ENCODE peak calls at places on chromosomes 12 and 14, in six cellular contexts. U, G, P, F, E and N are unnamed samples.

GRCh38 chr12:879641-880040 is 69.9 kb downstream of the RAD52 start:
- DNase-seq in U (no peak), G (peak; percentile 10), P (no peak), F (no peak), E (no peak), N (peak; percentile 65)

GRCh38 chr12:33476058-33476457 is 36.4 kb upstream of the SYT10 start:
- DNase-seq in U (no peak), G (peak; percentile 15), P (no peak), F (no peak), E (no peak), N (no peak)

GRCh38 chr14:72013606-72014129 is 81.4 kb downstream of the RGS6 start:
- DNase-seq in U (no peak), G (no peak), P (no peak), F (no peak), E (no peak), N (no peak)

GRCh38 chr14:59161571-59162175 is 26.8 kb upstream of the DAAM1 start:
- DNase-seq in U (peak; percentile 67), G (peak; percentile 89), P (peak; percentile 48), F (peak; percentile 30), E (no peak), N (peak; percentile 85)

GRCh38 chr12:24931666-24932405 is 17.1 kb downstream of the BCAT1 start:
- DNase-seq in U (no peak), G (no peak), P (no peak), F (no peak), E (no peak), N (no peak)

GRCh38 chr14:100989924-100990323 is 86.4 kb upstream of the RTL1 start:
- DNase-seq in U (peak; percentile 33), G (peak; percentile 49), P (no peak), F (no peak), E (no peak), N (no peak)

GRCh38 chr14:61547186-61548121 is 147.9 kb upstream of the HIF1A start:
- DNase-seq in U (peak; percentile 74), G (peak; percentile 93), P (no peak), F (no peak), E (no peak), N (peak; percentile 90)

GRCh38 chr12:65720739-65721138 is 103.5 kb upstream of the HMGA2 start:
- DNase-seq in U (no peak), G (no peak), P (no peak), F (no peak), E (no peak), N (peak; percentile 76)

GRCh38 chr12:122921917-122922316 is 26.0 kb upstream of the VPS37B start:
- DNase-seq in U (no peak), G (no peak), P (no peak), F (no peak), E (no peak), N (no peak)

GRCh38 chr14:69685217-69685616 is 73.8 kb downstream of the SUSD6 start:
- DNase-seq in U (no peak), G (no peak), P (no peak), F (peak; percentile 76), E (peak; percentile 23), N (no peak)

GRCh38 chr12:30874455-30875313 is 51.9 kb upstream of the TSPAN11 start:
- DNase-seq in U (no peak), G (no peak), P (no peak), F (no peak), E (no peak), N (no peak)

GRCh38 chr14:92927396-92928257 is 4.7 kb downstream of the CHGA start:
- DNase-seq in U (no peak), G (no peak), P (no peak), F (no peak), E (no peak), N (no peak)

GRCh38 chr12:19886805-19887105 is 447.5 kb downstream of the AEBP2 start:
- DNase-seq in U (no peak), G (peak; percentile 15), P (no peak), F (no peak), E (no peak), N (no peak)

GRCh38 chr12:130203151-130203550 is 40.9 kb downstream of the FZD10 start:
- DNase-seq in U (no peak), G (no peak), P (no peak), F (no peak), E (no peak), N (no peak)

GRCh38 chr12:56007148-56007891 is 10.2 kb downstream of the SUOX start:
- DNase-seq in U (peak; percentile 88), G (peak; percentile 83), P (peak; percentile 72), F (peak; percentile 82), E (peak; percentile 74), N (peak; percentile 84)

GRCh38 chr14:38120109-38120508 is 87.6 kb upstream of the SSTR1 start:
- DNase-seq in U (no peak), G (no peak), P (no peak), F (no peak), E (no peak), N (no peak)

GRCh38 chr12:51048601-51049369 is 658 bp downstream of the LETMD1 start:
- DNase-seq in U (no peak), G (no peak), P (peak; percentile 39), F (peak; percentile 40), E (no peak), N (no peak)

GRCh38 chr14:78398216-78398615 is 228.0 kb downstream of the NRXN3 start:
- DNase-seq in U (no peak), G (no peak), P (no peak), F (no peak), E (no peak), N (no peak)

GRCh38 chr12:109926488-109927210 is 26.6 kb downstream of the TCHP start:
- DNase-seq in U (no peak), G (no peak), P (no peak), F (no peak), E (no peak), N (no peak)

GRCh38 chr12:65540140-65540539 is 261.7 kb downstream of the MSRB3 start:
- DNase-seq in U (no peak), G (no peak), P (no peak), F (no peak), E (no peak), N (no peak)

GRCh38 chr14:57822081-57822480 is 43.8 kb downstream of the SLC35F4 start:
- DNase-seq in U (no peak), G (no peak), P (no peak), F (no peak), E (no peak), N (no peak)

GRCh38 chr12:46468159-46468558 is 95.6 kb upstream of the SLC38A2 start:
- DNase-seq in U (peak; percentile 85), G (peak; percentile 69), P (no peak), F (no peak), E (no peak), N (peak; percentile 45)

GRCh38 chr12:91367234-91367849 is 184.7 kb upstream of the DCN start:
- DNase-seq in U (peak; percentile 29), G (peak; percentile 49), P (no peak), F (no peak), E (no peak), N (peak; percentile 25)

GRCh38 chr12:64999157-64999425 is 122.0 kb downstream of the WIF1 start:
- DNase-seq in U (no peak), G (no peak), P (no peak), F (no peak), E (no peak), N (no peak)

GRCh38 chr12:9969673-9970072 is 1.5 kb upstream of the CLEC12A start:
- DNase-seq in U (no peak), G (no peak), P (no peak), F (no peak), E (no peak), N (no peak)

GRCh38 chr12:96497800-96498199 is 8.4 kb downstream of the CFAP54 start:
- DNase-seq in U (no peak), G (peak; percentile 64), P (no peak), F (no peak), E (no peak), N (no peak)

GRCh38 chr14:26531894-26532293 is 65.9 kb downstream of the NOVA1 start:
- DNase-seq in U (peak; percentile 32), G (peak; percentile 62), P (no peak), F (no peak), E (no peak), N (peak; percentile 84)

GRCh38 chr14:20998674-20999366 is at the start of gene SLC39A2:
- DNase-seq in U (no peak), G (peak; percentile 92), P (no peak), F (no peak), E (no peak), N (peak; percentile 79)

GRCh38 chr14:72543325-72543724 is 350.6 kb downstream of the DPF3 start:
- DNase-seq in U (no peak), G (peak; percentile 73), P (no peak), F (no peak), E (no peak), N (peak; percentile 44)

GRCh38 chr12:52988933-52989332 is 17.3 kb upstream of the EIF4B start:
- DNase-seq in U (no peak), G (no peak), P (no peak), F (no peak), E (no peak), N (no peak)

GRCh38 chr14:54627325-54627717 is 60.4 kb downstream of the SAMD4A start:
- DNase-seq in U (no peak), G (no peak), P (no peak), F (peak; percentile 30), E (no peak), N (no peak)

GRCh38 chr14:100106661-100107112 is 41.5 kb downstream of the EVL start:
- DNase-seq in U (no peak), G (no peak), P (no peak), F (no peak), E (no peak), N (no peak)

GRCh38 chr12:65123435-65124063 is 2.4 kb upstream of the WIF1 start:
- DNase-seq in U (peak; percentile 51), G (peak; percentile 61), P (peak; percentile 8), F (peak; percentile 33), E (no peak), N (peak; percentile 37)

GRCh38 chr14:95313707-95314106 is 6.0 kb downstream of the CLMN start:
- DNase-seq in U (peak; percentile 67), G (peak; percentile 77), P (no peak), F (no peak), E (no peak), N (peak; percentile 32)

GRCh38 chr12:59005195-59005961 is 85.1 kb upstream of the LRIG3 start:
- DNase-seq in U (no peak), G (peak; percentile 41), P (no peak), F (no peak), E (no peak), N (peak; percentile 38)

GRCh38 chr14:51513281-51513680 is 138.4 kb upstream of the FRMD6 start:
- DNase-seq in U (no peak), G (no peak), P (no peak), F (no peak), E (no peak), N (no peak)

GRCh38 chr12:126784328-126784921 is 1482.5 kb upstream of the TMEM132C start:
- DNase-seq in U (peak; percentile 55), G (peak; percentile 14), P (no peak), F (peak; percentile 46), E (peak; percentile 9), N (peak; percentile 26)

GRCh38 chr12:116454950-116455447 is 104.2 kb upstream of the MAP1LC3B2 start:
- DNase-seq in U (peak; percentile 91), G (peak; percentile 75), P (no peak), F (no peak), E (no peak), N (peak; percentile 94)